ENCODE peak calls at places on chromosome 1, in nine cellular contexts. Z is A673; I is right cardiac atrium; H is astrocyte; O is CD8-positive, alpha-beta T cell; K is pancreas; E is transverse colon; V is suprapubic skin; Q is Peyer's patch. T is an unnamed sample. For H3K27me3, the result is how much of the 10 kb centered on the place peaks cover.

GRCh38 chr1:154208677-154209390 is 2.7 kb upstream of the CFAP141 start:
- DNase-seq in Z (no peak), I (no peak), H (no peak), O (no peak), K (no peak), E (no peak), V (no peak), Q (no peak), T (no peak)

GRCh38 chr1:197486948-197487347 is 218.9 kb downstream of the CRB1 start:
- DNase-seq in Z (peak), I (no peak), H (peak), O (no peak), K (peak), E (no peak), V (no peak), Q (no peak), T (no peak)

GRCh38 chr1:221437924-221438323 is 304.0 kb downstream of the DUSP10 start:
- DNase-seq in Z (no peak), I (no peak), H (peak), O (no peak), K (no peak), E (no peak), V (no peak), Q (no peak), T (no peak)

GRCh38 chr1:220942278-220942677 is 63.0 kb downstream of the HLX start:
- DNase-seq in Z (no peak), I (no peak), H (no peak), O (no peak), K (no peak), E (no peak), V (no peak), Q (no peak), T (no peak)

GRCh38 chr1:95575291-95575690 is 341.3 kb downstream of the RWDD3 start:
- DNase-seq in Z (no peak), I (no peak), H (no peak), O (no peak), K (no peak), E (no peak), V (no peak), Q (no peak), T (peak)

GRCh38 chr1:205986848-205987247 is 16.3 kb downstream of the RAB7B start:
- DNase-seq in Z (no peak), I (no peak), H (no peak), O (no peak), K (no peak), E (no peak), V (no peak), Q (no peak), T (no peak)

GRCh38 chr1:240188139-240188538 is 96.5 kb downstream of the FMN2 start:
- DNase-seq in Z (no peak), I (no peak), H (no peak), O (no peak), K (no peak), E (no peak), V (no peak), Q (no peak), T (no peak)

GRCh38 chr1:111515291-111516007 is 12.0 kb upstream of the ADORA3 start:
- DNase-seq in Z (no peak), I (peak), H (peak), O (no peak), K (no peak), E (peak), V (peak), Q (peak), T (no peak)

GRCh38 chr1:13725714-13726175 is 25.8 kb downstream of the PRDM2 start:
- DNase-seq in Z (peak), I (no peak), H (peak), O (peak), K (no peak), E (peak), V (no peak), Q (peak), T (peak)

GRCh38 chr1:207863893-207864535 is 46.9 kb downstream of the CD34 start:
- DNase-seq in Z (no peak), I (no peak), H (no peak), O (peak), K (no peak), E (peak), V (no peak), Q (peak), T (no peak)

GRCh38 chr1:225863167-225863566 is 19.0 kb downstream of the TMEM63A start:
- DNase-seq in Z (peak), I (no peak), H (peak), O (no peak), K (no peak), E (no peak), V (no peak), Q (no peak), T (no peak)

GRCh38 chr1:24865168-24865567 is 64.9 kb downstream of the RUNX3 start:
- DNase-seq in Z (no peak), I (no peak), H (no peak), O (no peak), K (no peak), E (no peak), V (no peak), Q (no peak), T (no peak)

GRCh38 chr1:232922475-232922874 is 27.9 kb upstream of the NTPCR start:
- DNase-seq in Z (peak), I (no peak), H (peak), O (no peak), K (no peak), E (no peak), V (no peak), Q (no peak), T (no peak)

GRCh38 chr1:91604632-91605031 is 104.0 kb downstream of the CDC7 start:
- DNase-seq in Z (no peak), I (no peak), H (no peak), O (no peak), K (no peak), E (no peak), V (no peak), Q (no peak), T (no peak)
- H3K27ac ChIP-seq in Z (no peak), I (no peak), H (no peak), O (no peak), K (no peak), E (peak), V (no peak), Q (no peak), T (no peak)

GRCh38 chr1:6091823-6092109 is 46.1 kb downstream of the KCNAB2 start:
- DNase-seq in Z (no peak), I (no peak), H (no peak), O (no peak), K (no peak), E (no peak), V (no peak), Q (no peak), T (no peak)

GRCh38 chr1:6093611-6094010 is 47.9 kb downstream of the KCNAB2 start:
- DNase-seq in Z (no peak), I (no peak), H (no peak), O (no peak), K (no peak), E (no peak), V (no peak), Q (no peak), T (no peak)

GRCh38 chr1:6092211-6092610 is 46.5 kb downstream of the KCNAB2 start:
- DNase-seq in Z (no peak), I (peak), H (no peak), O (no peak), K (no peak), E (no peak), V (no peak), Q (no peak), T (no peak)

GRCh38 chr1:6094246-6094645 is 48.6 kb downstream of the KCNAB2 start:
- DNase-seq in Z (no peak), I (peak), H (no peak), O (no peak), K (no peak), E (no peak), V (no peak), Q (no peak), T (no peak)

GRCh38 chr1:6093061-6093460 is 47.4 kb downstream of the KCNAB2 start:
- DNase-seq in Z (no peak), I (peak), H (no peak), O (no peak), K (no peak), E (no peak), V (no peak), Q (no peak), T (no peak)
- H3K27me3 ChIP-seq in Z (under half), I (under half), H (under half), O (under half), K (under half), E (under half), V (under half), Q (under half), T (under half)

GRCh38 chr1:64915381-64916274 is 50.7 kb downstream of the JAK1 start:
- DNase-seq in Z (no peak), I (no peak), H (peak), O (no peak), K (peak), E (peak), V (no peak), Q (peak), T (no peak)
- H3K27ac ChIP-seq in Z (peak), I (no peak), H (peak), O (no peak), K (peak), E (peak), V (no peak), Q (no peak), T (no peak)

DNA sequence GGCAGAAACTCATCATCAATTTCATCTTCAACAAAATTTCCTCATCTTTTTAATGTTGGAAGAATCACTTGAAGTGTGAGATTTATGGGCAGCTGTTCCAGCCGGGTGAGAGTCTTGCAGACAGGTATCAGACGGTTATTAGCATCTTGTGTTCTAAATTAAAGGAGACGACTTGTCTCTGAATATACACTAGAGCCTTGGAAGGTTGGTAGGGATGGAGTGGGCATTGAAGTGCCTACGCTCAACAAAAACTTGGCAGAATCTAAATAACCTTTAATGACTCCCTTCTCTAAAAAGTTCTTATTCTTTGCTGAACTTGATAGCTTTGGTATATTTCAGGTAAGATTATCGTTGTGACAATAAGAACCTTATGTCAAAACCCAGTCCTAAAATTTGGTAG is 111.5 kb upstream of the MAGI3 start:
- DNase-seq in Z (no peak), I (no peak), H (no peak), O (no peak), K (no peak), E (no peak), V (no peak), Q (no peak), T (no peak)
- H3K27me3 ChIP-seq in Z (under half), I (under half), H (under half), O (under half), K (under half), E (under half), V (under half), Q (under half), T (under half)

DNA sequence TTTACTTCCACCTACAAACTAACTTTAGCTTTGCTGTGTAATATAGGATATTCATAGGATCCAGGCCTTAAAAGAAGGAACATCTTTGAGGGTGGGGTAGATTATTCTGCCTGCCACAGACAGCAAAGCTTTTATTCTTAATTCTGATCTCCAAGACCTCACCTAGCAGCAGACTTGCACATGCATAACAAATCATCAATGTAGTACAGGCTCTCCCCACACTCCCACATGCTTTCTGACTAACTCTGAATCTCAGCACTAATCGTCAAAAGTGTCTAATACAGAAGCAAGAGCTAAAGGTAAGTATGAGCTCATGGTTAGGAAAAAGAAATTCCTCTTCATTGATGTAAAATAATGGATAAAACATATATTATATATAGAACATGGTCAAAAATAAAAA is 1468.5 kb upstream of the B3GALT2 start:
- DNase-seq in Z (no peak), I (no peak), H (no peak), O (no peak), K (no peak), E (no peak), V (no peak), Q (no peak), T (no peak)
- H3K27ac ChIP-seq in Z (no peak), I (no peak), H (no peak), O (no peak), K (no peak), E (no peak), V (no peak), Q (no peak), T (no peak)

DNA sequence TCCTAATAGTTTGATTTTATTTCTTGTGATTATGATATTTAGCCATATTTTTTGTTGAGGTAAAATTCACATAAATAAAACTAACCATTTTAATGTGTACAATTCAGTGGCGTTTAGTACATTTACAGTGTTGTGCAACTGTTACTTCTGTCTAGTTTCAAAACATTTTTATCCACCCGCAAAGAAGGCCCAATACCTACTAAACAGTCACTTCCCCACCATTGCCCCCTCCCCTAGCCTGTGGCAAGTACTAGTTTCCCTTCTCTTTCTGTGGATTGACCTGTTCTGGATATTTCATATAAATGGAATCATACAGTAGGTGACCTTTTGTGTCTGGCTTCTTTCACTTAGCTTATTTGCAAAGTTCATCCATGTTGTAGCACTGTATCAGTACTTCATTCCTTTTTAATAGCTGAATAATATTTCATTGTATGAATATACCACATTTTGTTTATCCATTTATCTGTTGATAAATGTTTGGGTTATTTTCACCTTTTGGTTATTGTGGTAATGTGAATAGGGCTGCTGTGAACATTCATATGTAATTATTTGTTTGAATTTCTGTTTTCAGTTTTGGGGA is 4.1 kb downstream of the FLVCR1 start:
- DNase-seq in Z (no peak), I (no peak), H (no peak), O (no peak), K (no peak), E (no peak), V (no peak), Q (no peak), T (no peak)
- H3K27me3 ChIP-seq in Z (under half), I (under half), H (under half), O (under half), K (under half), E (under half), V (under half), Q (under half), T (under half)

DNA sequence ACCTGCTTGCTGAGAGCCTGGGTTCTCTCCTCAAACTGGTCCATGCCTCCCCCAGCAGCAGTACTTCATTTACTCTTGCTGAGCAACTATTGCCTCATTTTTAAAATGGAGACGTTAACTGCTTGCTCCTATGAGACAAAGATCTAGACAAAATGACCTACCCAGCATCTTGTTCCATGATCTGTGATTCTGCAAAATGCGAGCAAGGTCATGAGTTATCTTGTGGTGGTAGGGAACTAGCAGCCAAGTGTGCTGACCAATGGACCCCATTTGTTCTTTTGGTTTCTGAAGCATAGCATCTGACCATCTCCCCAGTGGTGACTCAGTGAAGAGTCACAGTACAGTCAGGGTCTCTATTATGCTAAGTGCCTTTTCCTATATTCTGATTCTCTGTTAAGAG is 40.4 kb downstream of the TBX15 start:
- DNase-seq in Z (no peak), I (no peak), H (peak), O (no peak), K (no peak), E (no peak), V (no peak), Q (no peak), T (no peak)
- H3K27ac ChIP-seq in Z (no peak), I (no peak), H (no peak), O (no peak), K (no peak), E (no peak), V (no peak), Q (no peak), T (no peak)

T was measured in prostate gland.